ENCODE peak calls at places on chromosomes 7 and 10, in four cellular contexts. D is fibroblast of lung, J is tibial nerve, V is transverse colon. P is an unnamed sample.

GRCh38 chr7:157032644-157033482 is 22.4 kb upstream of the MNX1 start:
- DNase-seq in J (no peak), V (no peak), D (no peak), P (no peak)

GRCh38 chr10:29372920-29373319 is 84.0 kb downstream of the LYZL1 start:
- DNase-seq in D (no peak), V (no peak), J (no peak), P (no peak)

GRCh38 chr7:2521952-2522591 is 2.5 kb downstream of the LFNG start:
- DNase-seq in J (no peak), D (peak; percentile 49), V (peak; percentile 72), P (no peak)

GRCh38 chr7:87375647-87376435 is 30.4 kb downstream of the CROT start:
- DNase-seq in J (no peak), D (no peak), V (no peak), P (no peak)

GRCh38 chr10:77926566-77927342 is at the start of gene DLG5:
- DNase-seq in V (peak; percentile 75), J (peak; percentile 31), D (peak; percentile 59), P (peak; percentile 32)

GRCh38 chr10:3946234-3947229 is 161.5 kb upstream of the KLF6 start:
- DNase-seq in V (no peak), D (no peak), J (no peak), P (no peak)

GRCh38 chr7:6315786-6316185 is 43.4 kb upstream of the CYTH3 start:
- DNase-seq in V (no peak), J (no peak), D (no peak), P (no peak)

GRCh38 chr7:20737840-20738448 is 48.7 kb downstream of the SP8 start:
- DNase-seq in V (no peak), D (no peak), J (no peak), P (no peak)

GRCh38 chr10:35961501-35961900 is 319.4 kb upstream of the FZD8 start:
- DNase-seq in J (no peak), D (peak; percentile 46), V (no peak), P (peak; percentile 57)

GRCh38 chr7:104179178-104179577 is 28.6 kb downstream of the ORC5 start:
- DNase-seq in D (no peak), J (no peak), V (no peak), P (no peak)

GRCh38 chr7:2896141-2896540 is 52.0 kb upstream of the GNA12 start:
- DNase-seq in V (no peak), J (no peak), D (no peak), P (no peak)

GRCh38 chr7:143504215-143504936 is 26.7 kb downstream of the TAS2R41 start:
- DNase-seq in V (no peak), J (no peak), D (no peak), P (no peak)

GRCh38 chr7:143503261-143503660 is 25.6 kb downstream of the TAS2R41 start:
- DNase-seq in J (no peak), V (no peak), D (no peak), P (no peak)

GRCh38 chr7:143507094-143507518 is 29.4 kb downstream of the TAS2R41 start:
- DNase-seq in J (no peak), D (no peak), V (no peak), P (no peak)

GRCh38 chr7:143505845-143506244 is 28.2 kb downstream of the TAS2R41 start:
- DNase-seq in V (no peak), D (no peak), J (no peak), P (no peak)

GRCh38 chr7:143504937-143505297 is 27.2 kb downstream of the TAS2R41 start:
- DNase-seq in V (no peak), J (no peak), D (no peak), P (peak; percentile 51)
- TF ChIP-seq CTCF in V (no peak), J (no peak), D (peak; percentile 12), P (peak; percentile 4)

GRCh38 chr7:95915731-95916130 is 143.4 kb downstream of the DYNC1I1 start:
- DNase-seq in J (no peak), V (no peak), D (no peak), P (no peak)
- H3K4me3 ChIP-seq in J (no peak overlapping the region), V (no peak overlapping the region), D (no peak overlapping the region), P (no peak overlapping the region)

GRCh38 chr10:121065330-121065729 is 214.2 kb downstream of the WDR11 start:
- DNase-seq in D (no peak), V (no peak), J (no peak), P (no peak)

GRCh38 chr10:121073743-121074142 is 222.6 kb downstream of the WDR11 start:
- DNase-seq in D (no peak), V (no peak), J (no peak), P (no peak)

GRCh38 chr10:121069061-121069850 is 218.1 kb downstream of the WDR11 start:
- DNase-seq in V (no peak), J (no peak), D (peak; percentile 36), P (peak; percentile 32)

GRCh38 chr10:121070671-121071070 is 219.5 kb downstream of the WDR11 start:
- DNase-seq in V (peak; percentile 23), D (no peak), J (no peak), P (no peak)

GRCh38 chr10:121070257-121070656 is 219.1 kb downstream of the WDR11 start:
- DNase-seq in D (no peak), V (peak; percentile 24), J (no peak), P (peak; percentile 12)
- TF ChIP-seq CTCF in D (no peak), V (peak; percentile 52), J (no peak), P (peak; percentile 29)

GRCh38 chr7:909358-910329 is 33.3 kb downstream of the GET4 start:
- DNase-seq in J (peak; percentile 54), D (peak; percentile 36), V (peak; percentile 75), P (peak; percentile 41)
- H3K4me3 ChIP-seq in J (peak overlapping the region; percentile 11), D (peak overlapping the region; percentile 25), V (no peak overlapping the region), P (no peak overlapping the region)

DNA sequence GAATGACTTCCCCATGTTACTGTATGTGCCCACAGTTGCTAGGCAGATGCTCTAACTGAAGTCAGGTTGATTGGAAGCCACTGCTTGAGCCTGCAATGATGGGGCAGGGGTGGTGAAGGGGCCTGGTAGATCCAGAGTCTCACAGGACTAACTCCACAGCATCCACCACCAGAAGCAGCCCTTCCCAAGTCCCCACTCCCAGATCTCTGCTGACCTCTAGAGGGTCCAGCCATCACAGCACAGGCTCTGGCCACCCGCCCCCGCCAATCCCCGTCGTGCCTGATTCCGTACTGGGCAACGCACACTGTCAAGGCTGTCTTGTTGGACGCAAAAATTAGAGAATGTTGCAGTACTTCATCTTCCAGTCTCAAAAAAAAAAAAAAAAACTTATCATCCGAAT is 136.8 kb upstream of the PDE1C start:
- DNase-seq in V (no peak), J (no peak), D (peak; percentile 25), P (peak; percentile 4)
- TF ChIP-seq CTCF in V (no peak), J (no peak), D (no peak), P (peak; percentile 37)

GRCh38 chr7:150381096-150381495 is 2.0 kb downstream of the ZNF775 start:
- DNase-seq in D (no peak), V (no peak), J (no peak), P (no peak)
- H3K4me3 ChIP-seq in D (no peak overlapping the region), V (no peak overlapping the region), J (no peak overlapping the region), P (no peak overlapping the region)

GRCh38 chr10:70274643-70275042 is 9.2 kb downstream of the NPFFR1 start:
- DNase-seq in V (no peak), D (peak; percentile 93), J (no peak), P (peak; percentile 92)
- TF ChIP-seq CTCF in V (no peak), D (peak; percentile 6), J (no peak), P (peak; percentile 44)

GRCh38 chr10:132543916-132544743 is 6.5 kb downstream of the INPP5A start:
- DNase-seq in J (no peak), V (no peak), D (no peak), P (no peak)
- H3K4me3 ChIP-seq in J (no peak overlapping the region), V (no peak overlapping the region), D (no peak overlapping the region), P (no peak overlapping the region)

GRCh38 chr10:73910401-73910763 is 550 bp upstream of the PLAU start:
- DNase-seq in V (no peak), D (no peak), J (no peak), P (no peak)
- TF ChIP-seq CTCF in V (no peak), D (no peak), J (no peak), P (no peak)

GRCh38 chr7:126079151-126079550 is 1149.5 kb upstream of the POT1 start:
- DNase-seq in D (no peak), V (no peak), J (no peak), P (no peak)
- H3K4me3 ChIP-seq in D (no peak overlapping the region), V (no peak overlapping the region), J (no peak overlapping the region), P (no peak overlapping the region)

P was measured in choroid plexus epithelial cell.